ENCODE peak calls at places on chromosome 6, in seven cellular contexts. E is uterus, F is cardiac fibroblast, T is fibroblast of mammary gland, V is PC-3, K is mesendoderm, B is fibroblast of pulmonary artery. O is an unnamed sample.

GRCh38 chr6:37816599-37817375 is 2.7 kb upstream of the ZFAND3 start:
- DNase-seq in T (no peak), F (no peak), E (no peak), K (no peak), B (no peak), V (no peak), O (no peak)

GRCh38 chr6:44177691-44178423 is 19.2 kb downstream of the CAPN11 start:
- DNase-seq in K (peak), V (no peak), T (peak), F (peak), B (peak), E (peak), O (peak)

GRCh38 chr6:155188707-155189496 is 74.9 kb upstream of the CLDN20 start:
- DNase-seq in E (no peak), F (peak), V (peak), T (peak), K (no peak), B (peak), O (no peak)

GRCh38 chr6:62323818-62324217 is 37.8 kb upstream of the KHDRBS2 start:
- DNase-seq in E (no peak), B (no peak), K (no peak), V (no peak), T (no peak), F (no peak), O (no peak)

GRCh38 chr6:105753184-105754097 is 332.7 kb upstream of the PRDM1 start:
- DNase-seq in T (peak), B (no peak), F (peak), V (peak), K (peak), E (no peak), O (no peak)

GRCh38 chr6:24517659-24518538 is 23.1 kb downstream of the ALDH5A1 start:
- DNase-seq in K (no peak), V (no peak), F (no peak), B (no peak), T (no peak), E (no peak), O (no peak)

GRCh38 chr6:117136702-117137101 is 128.7 kb upstream of the VGLL2 start:
- DNase-seq in B (no peak), V (no peak), T (no peak), E (no peak), F (no peak), K (no peak), O (no peak)

GRCh38 chr6:32845381-32845884 is 1.6 kb upstream of the PSMB8 start:
- DNase-seq in B (no peak), F (no peak), V (no peak), T (no peak), K (no peak), E (no peak), O (no peak)

GRCh38 chr6:3075522-3076113 is 7.3 kb downstream of the RIPK1 start:
- DNase-seq in B (no peak), E (no peak), K (no peak), T (peak), V (peak), F (no peak), O (no peak)

GRCh38 chr6:100881707-100882040 is 545 bp upstream of the ASCC3 start:
- DNase-seq in B (peak), V (no peak), T (peak), E (no peak), K (no peak), F (peak), O (no peak)

GRCh38 chr6:138404666-138405337 is 779 bp downstream of the HEBP2 start:
- DNase-seq in V (peak), K (no peak), F (no peak), E (peak), T (no peak), B (no peak), O (no peak)

GRCh38 chr6:155084431-155085123 is 89.5 kb downstream of the TIAM2 start:
- DNase-seq in V (peak), F (no peak), B (peak), E (no peak), T (peak), K (no peak), O (no peak)

GRCh38 chr6:3330199-3330598 is 71.5 kb downstream of the PSMG4 start:
- DNase-seq in E (no peak), K (no peak), T (no peak), F (no peak), B (no peak), V (no peak), O (no peak)

GRCh38 chr6:85191656-85192055 is 258.2 kb upstream of the NT5E start:
- DNase-seq in V (no peak), K (no peak), B (peak), T (peak), E (no peak), F (peak), O (no peak)

GRCh38 chr6:33860706-33861474 is 57.1 kb upstream of the MLN start:
- DNase-seq in B (peak), T (peak), F (peak), E (no peak), K (peak), V (peak), O (no peak)

GRCh38 chr6:16267428-16268263 is 29.3 kb downstream of the GMPR start:
- DNase-seq in B (no peak), T (no peak), V (no peak), K (no peak), E (no peak), F (no peak), O (no peak)

GRCh38 chr6:138986578-138986977 is 1.5 kb downstream of the REPS1 start:
- DNase-seq in B (peak), T (peak), V (peak), E (no peak), F (peak), K (no peak), O (no peak)

GRCh38 chr6:152298055-152298647 is 339.0 kb downstream of the SYNE1 start:
- DNase-seq in T (no peak), V (no peak), B (no peak), E (no peak), K (no peak), F (no peak), O (no peak)

GRCh38 chr6:41469951-41470340 is 76.2 kb upstream of the FOXP4 start:
- DNase-seq in V (no peak), E (no peak), F (no peak), K (peak), B (no peak), T (no peak), O (no peak)

GRCh38 chr6:64732888-64733287 is 974.1 kb downstream of the EYS start:
- DNase-seq in T (no peak), V (peak), E (no peak), B (peak), F (peak), K (peak), O (no peak)

GRCh38 chr6:37258716-37259115 is 772 bp upstream of the TMEM217 start:
- DNase-seq in B (no peak), T (no peak), E (no peak), F (no peak), V (no peak), K (no peak), O (no peak)

GRCh38 chr6:37168809-37169457 is 1.0 kb upstream of the PIM1 start:
- DNase-seq in V (peak), T (no peak), K (peak), B (no peak), F (no peak), E (no peak), O (no peak)

GRCh38 chr6:52666523-52666922 is 4.4 kb upstream of the TMEM14A start:
- DNase-seq in K (no peak), F (no peak), T (no peak), E (no peak), B (no peak), V (no peak), O (no peak)

GRCh38 chr6:45741437-45742166 is 274.1 kb downstream of the CLIC5 start:
- DNase-seq in V (no peak), E (no peak), T (peak), F (peak), K (no peak), B (peak), O (no peak)

GRCh38 chr6:138588805-138589434 is 89.6 kb upstream of the NHSL1 start:
- DNase-seq in T (peak), E (peak), F (peak), K (peak), B (peak), V (peak), O (peak)

GRCh38 chr6:18545726-18546125 is 158.6 kb downstream of the RNF144B start:
- DNase-seq in V (no peak), K (no peak), E (no peak), B (peak), T (no peak), F (peak), O (no peak)

GRCh38 chr6:170023620-170024521 is 267.0 kb downstream of the DLL1 start:
- DNase-seq in K (no peak), F (no peak), T (no peak), V (no peak), E (peak), B (no peak), O (no peak)

GRCh38 chr6:41697902-41698349 is 37.5 kb downstream of the TFEB start:
- DNase-seq in K (no peak), F (no peak), T (no peak), B (peak), E (no peak), V (no peak), O (no peak)

GRCh38 chr6:116304538-116305097 is 24.9 kb upstream of the TSPYL1 start:
- DNase-seq in E (no peak), V (no peak), F (no peak), K (no peak), B (no peak), T (no peak), O (no peak)

GRCh38 chr6:129748901-129749748 is 39.1 kb upstream of the ARHGAP18 start:
- DNase-seq in B (peak), E (no peak), T (peak), K (no peak), F (peak), V (peak), O (no peak)

GRCh38 chr6:89432875-89433636 is at the start of gene ANKRD6:
- DNase-seq in B (peak), T (peak), K (peak), F (peak), E (peak), V (peak), O (peak)
- H3K4me3 ChIP-seq in B (peak), T (peak), K (peak), F (peak), E (peak), V (peak), O (peak)

GRCh38 chr6:1745814-1746213 is 136.1 kb downstream of the FOXC1 start:
- DNase-seq in F (no peak), T (no peak), E (no peak), K (no peak), V (no peak), B (no peak), O (no peak)

GRCh38 chr6:1749041-1749440 is 139.3 kb downstream of the FOXC1 start:
- DNase-seq in T (no peak), K (no peak), E (no peak), B (no peak), F (no peak), V (no peak), O (no peak)

GRCh38 chr6:1747531-1747930 is 137.8 kb downstream of the FOXC1 start:
- DNase-seq in V (no peak), F (no peak), T (no peak), E (no peak), K (no peak), B (no peak), O (no peak)

GRCh38 chr6:1746919-1747460 is 137.3 kb downstream of the FOXC1 start:
- DNase-seq in E (no peak), T (no peak), F (no peak), V (no peak), B (no peak), K (no peak), O (no peak)

DNA sequence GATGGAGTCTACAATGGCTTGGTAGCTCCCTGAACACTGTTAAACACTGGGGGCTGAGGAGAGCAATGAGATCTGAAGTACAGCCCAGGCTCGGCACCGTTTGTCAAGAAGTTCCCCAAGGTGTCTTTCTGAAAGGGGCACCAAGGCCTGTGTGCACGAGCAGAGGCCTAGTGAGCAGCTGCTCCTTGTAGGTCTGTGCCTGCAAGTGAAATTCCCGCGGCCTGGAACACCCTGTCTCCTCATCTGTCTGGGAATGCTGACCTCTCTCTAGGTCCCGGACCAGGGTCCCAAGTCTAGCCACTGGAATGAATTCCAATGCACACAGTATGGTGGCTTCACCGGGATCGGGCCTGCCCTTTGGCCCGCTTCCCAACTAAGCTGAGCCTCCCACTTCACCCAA is 134.8 kb downstream of the FOXC1 start:
- DNase-seq in V (no peak), E (no peak), F (no peak), B (no peak), K (no peak), T (no peak), O (no peak)
- H3K4me3 ChIP-seq in V (no peak), E (no peak), F (no peak), B (no peak), K (no peak), T (no peak), O (no peak)

GRCh38 chr6:99605911-99606669 is 543 bp upstream of the PRDM13 start:
- DNase-seq in F (no peak), K (no peak), E (no peak), T (no peak), V (no peak), B (no peak), O (no peak)

GRCh38 chr6:99605074-99605726 is 1.4 kb upstream of the PRDM13 start:
- DNase-seq in E (no peak), T (no peak), F (no peak), V (no peak), B (no peak), K (peak), O (no peak)

GRCh38 chr6:99604161-99605073 is 2.2 kb upstream of the PRDM13 start:
- DNase-seq in B (no peak), E (no peak), T (no peak), K (no peak), F (no peak), V (no peak), O (no peak)

GRCh38 chr6:99602519-99603420 is 3.9 kb upstream of the PRDM13 start:
- DNase-seq in K (no peak), V (no peak), F (no peak), E (no peak), T (no peak), B (no peak), O (no peak)

GRCh38 chr6:99603421-99604160 is 3.0 kb upstream of the PRDM13 start:
- DNase-seq in E (no peak), V (no peak), F (peak), K (peak), B (peak), T (peak), O (no peak)
- H3K4me3 ChIP-seq in E (no peak), V (no peak), F (peak), K (no peak), B (peak), T (peak), O (peak)

GRCh38 chr6:39360378-39360777 is 37.9 kb upstream of the KCNK16 start:
- DNase-seq in V (no peak), F (no peak), T (no peak), B (no peak), E (no peak), K (no peak), O (no peak)

GRCh38 chr6:39353698-39354315 is 31.3 kb upstream of the KCNK16 start:
- DNase-seq in F (no peak), K (no peak), T (no peak), V (no peak), E (no peak), B (no peak), O (no peak)

GRCh38 chr6:39362487-39362865 is 40.0 kb upstream of the KCNK16 start:
- DNase-seq in K (peak), T (no peak), F (no peak), B (peak), V (peak), E (no peak), O (no peak)

GRCh38 chr6:39361657-39362486 is 39.4 kb upstream of the KCNK16 start:
- DNase-seq in E (peak), T (peak), F (peak), V (peak), K (peak), B (peak), O (peak)

GRCh38 chr6:39357998-39358686 is 35.6 kb upstream of the KCNK16 start:
- DNase-seq in K (no peak), F (peak), B (peak), E (no peak), T (peak), V (peak), O (no peak)
- H3K4me3 ChIP-seq in K (no peak), F (no peak), B (no peak), E (no peak), T (no peak), V (no peak), O (no peak)

O was measured in right atrium auricular region.